ENCODE peak calls at places on chromosomes 7 and 10, in four cellular contexts. F is spleen, A is body of pancreas, P is DND-41. D is an unnamed sample.
A peak's percentile ranks its signal among the peaks of the same experiment; 100 is the strongest.

GRCh38 chr10:113454341-113455061 is 98.4 kb upstream of the HABP2 start:
- DNase-seq in F (no peak), A (peak; percentile 68), P (peak; percentile 53), D (peak; percentile 16)

GRCh38 chr7:32360127-32360526 is 130.1 kb downstream of the LSM5 start:
- DNase-seq in F (no peak), A (no peak), P (no peak), D (no peak)

GRCh38 chr10:103598654-103599115 is 105.2 kb downstream of the NEURL1 start:
- DNase-seq in F (no peak), A (peak; percentile 59), P (peak; percentile 33), D (peak; percentile 80)

GRCh38 chr7:23616593-23616992 is 19.4 kb downstream of the CCDC126 start:
- DNase-seq in F (no peak), A (no peak), P (no peak), D (no peak)

GRCh38 chr7:32206987-32207386 is 136.8 kb upstream of the PDE1C start:
- DNase-seq in F (no peak), A (peak; percentile 13), P (no peak), D (no peak)

GRCh38 chr7:47571355-47572100 is 10.4 kb downstream of the TNS3 start:
- DNase-seq in F (peak; percentile 92), A (peak; percentile 77), P (no peak), D (peak; percentile 37)

GRCh38 chr10:97335188-97335619 is 675 bp upstream of the FRAT2 start:
- DNase-seq in F (peak; percentile 87), A (peak; percentile 31), P (no peak), D (no peak)

GRCh38 chr7:17320102-17320497 is 21.6 kb downstream of the AHR start:
- DNase-seq in F (no peak), A (no peak), P (no peak), D (no peak)

GRCh38 chr7:24869572-24869971 is 110.4 kb downstream of the OSBPL3 start:
- DNase-seq in F (no peak), A (no peak), P (no peak), D (no peak)

GRCh38 chr7:134316539-134317344 is at the start of gene SLC35B4:
- DNase-seq in F (peak; percentile 99), A (peak; percentile 95), P (peak; percentile 97), D (peak; percentile 99)

GRCh38 chr7:134313543-134313942 is 3.2 kb downstream of the SLC35B4 start:
- DNase-seq in F (no peak), A (no peak), P (no peak), D (no peak)

GRCh38 chr7:134315679-134316538 is 821 bp downstream of the SLC35B4 start:
- DNase-seq in F (no peak), A (no peak), P (no peak), D (no peak)

GRCh38 chr7:134307320-134307719 is 9.4 kb downstream of the SLC35B4 start:
- DNase-seq in F (no peak), A (no peak), P (no peak), D (no peak)

GRCh38 chr7:134311807-134312206 is 4.9 kb downstream of the SLC35B4 start:
- DNase-seq in F (no peak), A (no peak), P (no peak), D (no peak)
- H3K4me3 ChIP-seq in F (no peak overlapping the region), A (no peak overlapping the region), P (no peak overlapping the region), D (no peak overlapping the region)

DNA sequence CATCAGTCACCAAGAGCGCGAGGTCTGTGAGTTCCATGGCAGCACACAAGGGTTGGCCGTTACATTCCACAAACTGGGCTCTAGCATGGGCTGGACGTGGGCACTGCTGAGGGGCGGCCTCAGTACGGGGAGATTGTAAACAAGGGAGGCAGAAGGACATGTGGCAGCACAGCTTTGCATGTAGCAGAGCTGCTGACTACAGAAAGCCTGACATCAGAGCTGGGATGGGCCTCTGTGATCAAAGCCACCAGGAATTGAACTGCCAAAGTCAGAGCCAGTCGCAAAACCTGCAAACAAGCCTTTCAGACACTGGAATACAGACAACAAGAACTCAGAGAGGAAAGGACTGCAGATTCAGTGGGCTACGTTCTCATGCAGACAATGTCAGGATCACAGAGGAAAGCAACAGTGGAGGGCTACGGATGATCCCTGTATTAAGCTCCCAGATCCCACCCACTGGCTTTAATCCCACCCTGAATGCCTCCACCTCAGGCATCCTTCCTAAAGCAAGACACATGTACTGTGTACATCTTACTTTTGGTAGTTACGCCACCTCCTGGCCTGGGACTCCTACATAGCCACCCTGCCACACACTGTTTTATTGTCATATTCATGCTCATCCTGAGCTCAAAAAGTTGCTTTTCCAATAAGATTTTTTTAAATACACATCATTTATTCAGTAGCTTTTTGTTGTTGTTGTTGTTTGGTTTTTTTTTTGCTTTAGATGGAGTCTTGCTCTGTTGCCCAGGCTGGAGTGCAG is 291.1 kb upstream of the IMMP2L start:
- DNase-seq in F (no peak), A (no peak), P (no peak), D (no peak)
- TF ChIP-seq CTCF in F (no peak), A (no peak), P (peak; percentile 48), D (peak; percentile 11)

GRCh38 chr10:69505636-69506318 is 54.5 kb downstream of the TSPAN15 start:
- DNase-seq in F (peak; percentile 64), A (no peak), P (no peak), D (no peak)
- H3K27ac ChIP-seq in F (no peak overlapping the region), A (no peak overlapping the region), P (no peak overlapping the region), D (peak overlapping the region; percentile 81)

DNA sequence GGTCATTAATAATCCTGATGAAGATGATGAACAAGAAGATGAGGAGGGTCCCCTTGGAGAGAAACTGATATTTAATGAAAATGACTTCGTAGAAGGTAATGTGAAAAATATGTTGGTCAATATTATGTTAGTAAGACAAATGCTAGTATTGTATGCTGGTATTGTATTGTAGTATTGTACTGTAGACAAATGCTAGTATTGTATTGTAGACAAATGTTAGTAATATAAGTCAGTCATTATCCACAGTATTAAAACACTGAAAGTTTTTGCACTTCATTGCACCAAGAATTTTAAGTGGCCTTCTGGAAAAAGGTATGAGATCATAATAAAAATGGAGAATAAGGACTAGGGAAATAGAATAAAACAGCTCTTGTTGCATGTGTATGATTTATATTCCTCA is 17.5 kb downstream of the CSGALNACT2 start:
- DNase-seq in F (no peak), A (no peak), P (no peak), D (no peak)
- H3K4me3 ChIP-seq in F (no peak overlapping the region), A (no peak overlapping the region), P (no peak overlapping the region), D (no peak overlapping the region)

GRCh38 chr7:26291699-26292538 is at the start of gene SNX10:
- DNase-seq in F (peak; percentile 96), A (peak; percentile 69), P (peak; percentile 81), D (peak; percentile 35)
- TF ChIP-seq CTCF in F (peak; percentile 49), A (peak; percentile 17), P (peak; percentile 63), D (peak; percentile 13)

DNA sequence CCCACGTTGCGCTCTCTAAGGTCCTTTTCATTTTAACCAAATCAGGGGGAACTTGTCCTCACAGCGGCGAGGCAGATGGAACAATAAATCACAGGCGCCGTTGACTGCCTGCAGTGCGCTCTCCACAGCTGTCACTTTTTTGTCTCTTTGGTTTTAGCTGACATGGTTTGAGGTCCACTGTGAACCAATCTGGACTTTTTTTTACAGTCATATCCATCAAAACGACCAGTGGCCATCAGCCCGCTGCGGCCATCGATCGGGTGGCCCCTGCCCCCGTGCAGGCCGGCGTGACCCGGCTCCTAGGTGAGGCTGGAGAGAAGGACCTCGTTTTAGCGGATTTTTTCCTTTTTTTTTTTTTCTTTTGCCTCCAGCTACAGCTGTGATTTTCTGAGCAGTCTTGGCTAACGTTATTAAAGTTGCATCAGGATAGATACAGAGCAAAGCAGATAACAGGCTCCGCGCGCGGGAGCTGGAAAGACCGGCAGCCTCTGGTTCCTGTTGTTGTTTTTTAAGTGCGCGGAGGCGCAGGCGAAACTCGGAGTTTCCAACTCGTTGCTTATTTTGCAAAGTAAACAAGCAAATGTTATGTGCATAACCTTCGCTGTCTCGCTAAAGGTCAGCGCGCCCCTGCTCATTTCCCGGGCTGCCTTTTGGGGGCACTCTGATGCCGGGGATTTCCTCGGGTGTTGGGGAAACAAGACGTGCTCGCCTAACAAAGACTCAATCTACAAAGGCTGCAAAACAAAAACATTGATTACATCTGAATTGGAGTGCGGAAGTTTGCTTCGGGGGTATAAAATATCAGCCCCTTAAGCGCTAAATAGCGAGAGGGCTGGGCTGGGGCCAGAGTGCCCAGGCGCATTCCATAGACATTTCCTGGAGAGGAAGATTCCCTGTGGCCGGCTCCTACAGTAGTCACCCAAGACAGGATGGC is 414.9 kb upstream of the MKI67 start:
- DNase-seq in F (no peak), A (no peak), P (no peak), D (peak; percentile 66)
- H3K27ac ChIP-seq in F (no peak overlapping the region), A (no peak overlapping the region), P (no peak overlapping the region), D (no peak overlapping the region)

GRCh38 chr7:128352636-128353035 is 8.9 kb downstream of the PRRT4 start:
- DNase-seq in F (no peak), A (no peak), P (no peak), D (no peak)

GRCh38 chr7:128351296-128352123 is 7.8 kb upstream of the RBM28 start:
- DNase-seq in F (peak; percentile 80), A (no peak), P (no peak), D (no peak)

GRCh38 chr7:128353189-128353588 is 8.3 kb downstream of the PRRT4 start:
- DNase-seq in F (no peak), A (no peak), P (no peak), D (no peak)

GRCh38 chr7:128350708-128351295 is 7.1 kb upstream of the RBM28 start:
- DNase-seq in F (no peak), A (no peak), P (no peak), D (no peak)

GRCh38 chr7:128352138-128352537 is 8.4 kb upstream of the RBM28 start:
- DNase-seq in F (peak; percentile 85), A (peak; percentile 62), P (no peak), D (no peak)
- H3K4me3 ChIP-seq in F (peak overlapping the region; percentile 38), A (no peak overlapping the region), P (no peak overlapping the region), D (no peak overlapping the region)

DNA sequence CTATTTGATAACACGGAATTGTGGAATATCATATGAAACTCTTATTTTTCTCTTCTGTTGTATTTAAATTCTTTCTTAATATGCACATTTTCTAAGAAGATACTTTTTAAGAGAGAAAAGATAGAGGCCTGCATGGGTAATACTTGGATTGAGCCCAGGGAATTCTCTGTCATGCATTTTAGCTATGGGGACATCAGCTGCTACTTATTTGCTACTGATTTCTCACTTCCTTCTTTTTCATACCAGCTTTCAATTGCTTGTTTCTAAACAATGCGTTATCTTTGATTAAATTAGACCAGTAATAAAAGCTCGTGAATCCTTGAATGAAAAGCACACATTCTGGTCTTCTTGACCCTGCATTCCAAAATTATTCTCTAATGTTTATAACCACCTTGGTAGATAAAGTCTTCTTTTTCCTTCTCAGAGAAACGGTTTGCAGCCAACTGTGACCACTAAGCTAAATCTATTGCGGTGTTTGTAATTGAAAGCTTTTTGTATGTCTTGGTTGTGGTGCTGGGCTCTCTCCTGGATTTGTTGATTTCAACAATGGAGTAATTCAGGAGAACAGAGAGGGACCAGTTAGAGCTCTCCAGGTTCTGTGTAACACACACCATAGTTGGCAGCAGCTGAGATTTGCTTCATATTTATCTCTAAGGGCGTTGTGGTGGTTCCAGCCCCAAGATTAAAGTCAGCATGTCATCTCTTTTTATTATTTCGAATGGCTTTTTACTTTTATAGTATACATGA is 139.3 kb downstream of the PPP1R9A start:
- DNase-seq in F (no peak), A (no peak), P (no peak), D (no peak)
- TF ChIP-seq CTCF in F (no peak), A (no peak), P (no peak), D (no peak)

GRCh38 chr10:24206926-24207701 is 1.8 kb upstream of the KIAA1217 start:
- DNase-seq in F (no peak), A (no peak), P (no peak), D (no peak)

GRCh38 chr10:24208661-24209420 is at the start of gene KIAA1217:
- DNase-seq in F (peak; percentile 73), A (peak; percentile 62), P (peak; percentile 52), D (no peak)

GRCh38 chr10:24209421-24209770 is 458 bp downstream of the KIAA1217 start:
- DNase-seq in F (no peak), A (no peak), P (peak; percentile 11), D (no peak)

GRCh38 chr10:24207781-24208611 is 942 bp upstream of the KIAA1217 start:
- DNase-seq in F (no peak), A (peak; percentile 54), P (no peak), D (no peak)

GRCh38 chr10:24209946-24210491 is 1.1 kb downstream of the KIAA1217 start:
- DNase-seq in F (no peak), A (no peak), P (no peak), D (no peak)
- H3K27ac ChIP-seq in F (peak overlapping the region; percentile 38), A (peak overlapping the region; percentile 97), P (peak overlapping the region; percentile 27), D (no peak overlapping the region)